ENCODE peak calls at places on chromosomes 4 and X, in nine cellular contexts. X, K, N, J, F, Y, M, W and I are unnamed samples.

GRCh38 chr4:133148690-133149363 is at the start of gene PCDH10:
- DNase-seq in Y (peak; percentile 94), N (peak; percentile 49), X (peak; percentile 73), W (peak; percentile 91), M (no peak), K (peak; percentile 79), J (peak; percentile 84), F (peak; percentile 89), I (peak; percentile 97)

GRCh38 chr4:165537028-165537648 is 158.3 kb downstream of the CPE start:
- DNase-seq in N (peak; percentile 46), J (no peak), K (peak; percentile 16), M (no peak), X (no peak), W (no peak), Y (no peak), F (peak; percentile 38), I (no peak)

GRCh38 chr4:147581601-147582350 is 35.4 kb upstream of the TMEM184C start:
- DNase-seq in K (no peak), X (no peak), M (no peak), F (no peak), W (no peak), Y (no peak), J (no peak), N (peak; percentile 17), I (peak; percentile 72)

GRCh38 chr4:148284526-148285193 is 157.6 kb downstream of the NR3C2 start:
- DNase-seq in X (no peak), M (no peak), W (no peak), N (no peak), K (no peak), J (no peak), Y (no peak), F (no peak), I (no peak)

GRCh38 chr4:56699537-56699936 is 18.4 kb upstream of the HOPX start:
- DNase-seq in K (no peak), W (no peak), Y (no peak), J (no peak), F (no peak), N (no peak), X (no peak), M (no peak), I (no peak)

GRCh38 chr4:101039367-101039766 is 308.0 kb downstream of the PPP3CA start:
- DNase-seq in F (no peak), Y (no peak), X (no peak), M (no peak), N (no peak), W (no peak), K (no peak), J (no peak), I (no peak)

GRCh38 chrX:11401966-11402365 is 108.8 kb downstream of the AMELX start:
- DNase-seq in K (no peak), W (no peak), N (no peak), X (no peak), J (no peak), F (no peak), Y (no peak), M (no peak), I (no peak)

GRCh38 chr4:139207247-139207646 is 30.2 kb upstream of the ELF2 start:
- DNase-seq in K (peak; percentile 7), N (no peak), J (no peak), W (no peak), M (no peak), X (no peak), F (no peak), Y (no peak), I (no peak)

GRCh38 chrX:110182865-110183264 is 135.0 kb downstream of the AMMECR1 start:
- DNase-seq in W (no peak), Y (no peak), N (no peak), X (no peak), F (no peak), M (no peak), K (no peak), J (no peak), I (no peak)

DNA sequence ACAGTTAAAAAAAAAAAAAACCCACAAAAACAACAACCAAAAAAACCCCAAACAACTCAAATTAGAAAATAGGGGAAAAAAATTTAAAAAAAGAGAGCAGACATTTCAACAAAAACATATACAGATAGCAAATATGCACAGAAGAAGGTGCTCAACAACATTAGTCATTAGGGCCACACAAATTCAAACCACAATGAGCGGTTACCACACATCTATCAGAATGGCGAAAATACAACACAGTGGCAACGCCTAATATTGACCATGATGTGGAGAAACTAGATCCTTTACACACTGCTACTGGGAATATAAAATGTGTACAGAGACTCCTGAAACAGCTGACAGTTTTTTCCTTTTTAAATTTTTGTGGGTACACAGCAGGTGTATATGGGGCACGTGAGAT is 19.4 kb downstream of the LYAR start:
- DNase-seq in M (no peak), J (no peak), F (no peak), N (no peak), K (no peak), X (no peak), Y (no peak), W (no peak), I (no peak)
- TF ChIP-seq EP300 in M (no peak), J (no peak), F (no peak), N (no peak), K (no peak), X (no peak), Y (no peak), W (no peak), I (no peak)

DNA sequence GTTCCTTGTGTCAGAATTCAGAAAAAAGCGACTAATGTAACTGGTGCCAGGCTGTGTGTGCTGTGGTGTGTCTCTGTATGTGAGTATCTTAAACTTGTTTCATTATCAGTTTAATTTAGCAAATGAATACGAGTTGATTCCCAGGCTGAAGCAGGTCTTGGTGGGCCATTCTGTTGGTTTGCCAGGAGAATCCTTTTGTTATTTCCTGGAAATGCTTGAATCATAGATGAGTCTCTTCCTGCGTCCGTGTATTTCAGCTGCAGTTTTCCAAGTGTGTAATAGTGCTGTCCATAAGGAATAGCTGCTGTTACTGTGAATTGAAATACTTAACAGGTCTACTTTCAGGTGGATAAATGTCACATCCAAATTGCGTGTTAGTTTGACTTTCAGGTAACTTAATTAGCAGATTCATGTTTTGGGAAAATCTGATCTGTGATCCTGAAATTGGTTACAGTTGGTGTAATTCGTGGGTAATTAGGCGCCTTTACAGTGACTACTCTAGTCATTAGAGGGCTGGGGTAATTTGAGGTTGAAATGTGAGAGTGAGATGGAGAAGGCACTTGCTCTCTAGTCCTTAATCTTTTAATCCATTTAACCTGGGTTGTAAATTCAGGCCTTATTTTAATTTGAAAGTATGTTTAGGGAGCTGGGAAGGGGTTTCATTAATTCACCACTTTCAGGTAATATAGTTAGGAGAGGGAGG is 23.8 kb downstream of the TMEM131L start:
- DNase-seq in M (no peak), F (no peak), J (no peak), Y (no peak), W (no peak), X (no peak), N (no peak), K (no peak), I (peak; percentile 14)
- H3K4me1 ChIP-seq in M (peaks cover 38% of the 10 kb centered on the region), F (peaks cover 23% of the 10 kb centered on the region), J (peaks cover 12% of the 10 kb centered on the region), Y (peaks cover 31% of the 10 kb centered on the region), W (peaks cover 50% of the 10 kb centered on the region), X (peaks cover 34% of the 10 kb centered on the region), N (peaks cover 33% of the 10 kb centered on the region), K (no peaks in the 10 kb centered on the region), I (peaks cover 47% of the 10 kb centered on the region)

GRCh38 chrX:1748408-1748807 is 133.5 kb downstream of the ASMT start:
- DNase-seq in W (no peak), X (no peak), F (no peak), K (no peak), M (no peak), Y (no peak), N (no peak), J (no peak), I (no peak)
- H3K9me3 ChIP-seq in W (peaks cover 3% of the 10 kb centered on the region), X (no peaks in the 10 kb centered on the region), F (peaks cover 32% of the 10 kb centered on the region), K (no peaks in the 10 kb centered on the region), M (no peaks in the 10 kb centered on the region), Y (no peaks in the 10 kb centered on the region), N (no peaks in the 10 kb centered on the region), J (no peaks in the 10 kb centered on the region), I (peaks cover 11% of the 10 kb centered on the region)

GRCh38 chr4:123746981-123747380 is 350.4 kb downstream of the SPRY1 start:
- DNase-seq in W (no peak), F (no peak), K (no peak), X (no peak), Y (no peak), N (no peak), J (no peak), M (no peak), I (no peak)

GRCh38 chr4:123741906-123742305 is 345.3 kb downstream of the SPRY1 start:
- DNase-seq in X (no peak), Y (no peak), M (no peak), F (no peak), W (no peak), K (no peak), J (no peak), N (no peak), I (no peak)

GRCh38 chr4:123744664-123745290 is 348.2 kb downstream of the SPRY1 start:
- DNase-seq in X (no peak), K (no peak), F (no peak), W (no peak), M (no peak), N (no peak), J (peak; percentile 61), Y (peak; percentile 65), I (no peak)

GRCh38 chr4:123740236-123740635 is 343.6 kb downstream of the SPRY1 start:
- DNase-seq in K (no peak), X (no peak), Y (no peak), N (no peak), M (no peak), J (no peak), F (no peak), W (no peak), I (no peak)

DNA sequence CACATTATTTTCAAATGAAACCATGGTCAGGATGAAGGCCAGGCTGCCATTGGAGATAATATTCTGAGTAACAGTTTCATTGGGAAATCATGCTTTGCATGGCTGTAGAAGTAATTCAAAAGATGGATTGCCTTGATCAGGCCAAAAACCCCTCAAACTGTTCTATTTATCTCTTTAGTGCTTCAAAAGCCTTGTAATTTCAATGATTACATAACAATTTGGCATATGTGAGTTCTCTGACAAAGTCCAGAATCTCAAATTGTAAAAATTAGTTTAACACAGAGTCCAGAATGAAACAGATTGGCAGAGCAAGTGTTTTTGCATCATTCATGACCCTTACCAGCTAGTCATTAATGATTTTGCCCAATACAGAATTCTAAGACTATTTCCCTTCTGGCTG is 347.2 kb downstream of the SPRY1 start:
- DNase-seq in K (no peak), J (peak; percentile 30), X (no peak), F (no peak), Y (no peak), M (no peak), W (no peak), N (no peak), I (no peak)
- TF ChIP-seq EP300 in K (no peak), J (no peak), X (no peak), F (no peak), Y (no peak), M (no peak), W (no peak), N (no peak), I (no peak)